ENCODE peak calls at places on chromosomes 5 and 9, in six cellular contexts. Z is RCC 7860; W is HT1080; N is stimulated activated CD4-positive, alpha-beta T cell treated with anti-CD3 and anti-CD28 coated beads, Interleukin-2, amount 100 ng/mL, for 48 hours; K is stimulated activated naive B cell treated with anti-CD40 and anti-IgM and Interleukin-4, amounts not matched to agents 10 μg/mL and 1 μg/mL and 100 μg/mL, for 72 hours; X is NT2/D1. S is an unnamed sample.

GRCh38 chr5:143922718-143923117 is 110.8 kb downstream of the HMHB1 start:
- DNase-seq in Z (peak), X (no peak), K (no peak), N (no peak), W (peak), S (no peak)

GRCh38 chr5:115360036-115360685 is 63.7 kb upstream of the CCDC112 start:
- DNase-seq in N (no peak), W (peak), Z (no peak), X (no peak), K (no peak), S (peak)

GRCh38 chr9:92668746-92669526 is 995 bp downstream of the IPPK start:
- DNase-seq in X (no peak), K (peak), W (peak), N (peak), Z (peak), S (peak)

GRCh38 chr5:131615953-131616352 is 19.1 kb downstream of the RAPGEF6 start:
- DNase-seq in K (no peak), W (no peak), X (no peak), N (no peak), Z (no peak), S (no peak)

GRCh38 chr5:167064199-167064811 is 1227.1 kb upstream of the WWC1 start:
- DNase-seq in K (no peak), W (no peak), X (no peak), N (no peak), Z (no peak), S (peak)

GRCh38 chr5:112794410-112794809 is 56.7 kb downstream of the APC start:
- DNase-seq in W (no peak), K (no peak), N (no peak), X (no peak), Z (no peak), S (no peak)

GRCh38 chr5:181100121-181101015 is 30.6 kb downstream of the OR2V1 start:
- DNase-seq in W (no peak), X (no peak), Z (no peak), N (no peak), K (no peak), S (no peak)

GRCh38 chr5:112372543-112372942 is 46.5 kb downstream of the EPB41L4A start:
- DNase-seq in Z (no peak), N (no peak), K (no peak), X (no peak), W (peak), S (no peak)

GRCh38 chr9:15239816-15240215 is 67.2 kb downstream of the TTC39B start:
- DNase-seq in X (no peak), Z (no peak), K (no peak), W (no peak), N (no peak), S (no peak)

GRCh38 chr5:121199238-121199999 is 652.3 kb upstream of the FTMT start:
- DNase-seq in Z (no peak), N (no peak), K (no peak), W (no peak), X (no peak), S (no peak)

GRCh38 chr9:84789463-84789830 is 119.9 kb downstream of the NTRK2 start:
- DNase-seq in K (no peak), X (no peak), Z (no peak), W (no peak), N (no peak), S (no peak)

GRCh38 chr5:31122998-31123950 is 70.2 kb upstream of the CDH6 start:
- DNase-seq in W (no peak), N (no peak), Z (no peak), K (no peak), X (no peak), S (no peak)

GRCh38 chr5:42813533-42813932 is 1.8 kb upstream of the SELENOP start:
- DNase-seq in Z (no peak), N (no peak), W (no peak), K (no peak), X (peak), S (no peak)

GRCh38 chr9:131669234-131670172 is 70.4 kb downstream of the RAPGEF1 start:
- DNase-seq in W (no peak), N (no peak), Z (no peak), K (no peak), X (no peak), S (no peak)

GRCh38 chr5:107248065-107248695 is 422.6 kb downstream of the EFNA5 start:
- DNase-seq in W (peak), N (peak), K (no peak), X (peak), Z (peak), S (peak)

S was measured in HAP-1.